ENCODE peak calls at places on chromosomes 4 and X, in five cellular contexts. One of them, this sample, is unnamed.

GRCh38 chr4:1002131-1002630 is 9.0 kb upstream of the SLC26A1 start:
- DNase-seq in AG04449: no peak
- DNase-seq in AG10803: peak; percentile 29
- DNase-seq in OCI-LY7: no peak
- DNase-seq in hepatocyte: peak; percentile 82
- DNase-seq in this sample: no peak

GRCh38 chr4:87026795-87027495 is 92.1 kb downstream of the AFF1 start:
- DNase-seq in AG04449: no peak
- DNase-seq in AG10803: no peak
- DNase-seq in OCI-LY7: peak; percentile 82
- DNase-seq in hepatocyte: no peak
- DNase-seq in this sample: no peak

GRCh38 chr4:85952982-85953650 is 406.7 kb downstream of the MAPK10 start:
- DNase-seq in AG04449: no peak
- DNase-seq in AG10803: no peak
- DNase-seq in OCI-LY7: no peak
- DNase-seq in hepatocyte: no peak
- DNase-seq in this sample: no peak

GRCh38 chr4:173494013-173494970 is 35.7 kb downstream of the HAND2 start:
- DNase-seq in AG04449: no peak
- DNase-seq in AG10803: peak; percentile 66
- DNase-seq in OCI-LY7: peak; percentile 77
- DNase-seq in hepatocyte: peak; percentile 83
- DNase-seq in this sample: no peak

GRCh38 chr4:139933104-139933503 is 220.9 kb downstream of the MAML3 start:
- DNase-seq in AG04449: no peak
- DNase-seq in AG10803: no peak
- DNase-seq in OCI-LY7: no peak
- DNase-seq in hepatocyte: no peak
- DNase-seq in this sample: no peak

GRCh38 chrX:41014776-41015175 is 70.5 kb upstream of the USP9X start:
- DNase-seq in AG04449: no peak
- DNase-seq in AG10803: peak; percentile 16
- DNase-seq in OCI-LY7: no peak
- DNase-seq in hepatocyte: no peak
- DNase-seq in this sample: no peak

GRCh38 chr4:1330761-1331590 is 16.0 kb upstream of the UVSSA start:
- DNase-seq in AG04449: no peak
- DNase-seq in AG10803: no peak
- DNase-seq in OCI-LY7: no peak
- DNase-seq in hepatocyte: no peak
- DNase-seq in this sample: no peak

GRCh38 chr4:104549736-104550135 is 55.0 kb upstream of the CXXC4 start:
- DNase-seq in AG04449: no peak
- DNase-seq in AG10803: no peak
- DNase-seq in OCI-LY7: no peak
- DNase-seq in hepatocyte: no peak
- DNase-seq in this sample: no peak

GRCh38 chr4:79241846-79242245 is 84.0 kb downstream of the NAA11 start:
- DNase-seq in AG04449: peak; percentile 4
- DNase-seq in AG10803: peak; percentile 18
- DNase-seq in OCI-LY7: no peak
- DNase-seq in hepatocyte: no peak
- DNase-seq in this sample: peak; percentile 29

GRCh38 chrX:87805829-87806490 is 288.4 kb downstream of the KLHL4 start:
- DNase-seq in AG04449: no peak
- DNase-seq in AG10803: no peak
- DNase-seq in OCI-LY7: no peak
- DNase-seq in hepatocyte: peak; percentile 10
- DNase-seq in this sample: no peak

GRCh38 chrX:110167952-110168451 is 149.9 kb downstream of the AMMECR1 start:
- DNase-seq in AG04449: no peak
- DNase-seq in AG10803: peak; percentile 18
- DNase-seq in OCI-LY7: peak; percentile 39
- DNase-seq in hepatocyte: no peak
- DNase-seq in this sample: no peak

GRCh38 chrX:38929966-38930421 is 128.7 kb downstream of the MID1IP1 start:
- DNase-seq in AG04449: peak; percentile 21
- DNase-seq in AG10803: peak; percentile 70
- DNase-seq in OCI-LY7: no peak
- DNase-seq in hepatocyte: no peak
- DNase-seq in this sample: peak; percentile 7

GRCh38 chr4:20464381-20464780 is 212.7 kb downstream of the SLIT2 start:
- DNase-seq in AG04449: no peak
- DNase-seq in AG10803: peak; percentile 43
- DNase-seq in OCI-LY7: no peak
- DNase-seq in hepatocyte: peak; percentile 6
- DNase-seq in this sample: peak; percentile 92

GRCh38 chr4:56937262-56937661 is 29.6 kb downstream of the REST start:
- DNase-seq in AG04449: peak; percentile 52
- DNase-seq in AG10803: peak; percentile 75
- DNase-seq in OCI-LY7: no peak
- DNase-seq in hepatocyte: no peak
- DNase-seq in this sample: peak; percentile 19

GRCh38 chrX:12403474-12404082 is 265.3 kb downstream of the FRMPD4 start:
- DNase-seq in AG04449: no peak
- DNase-seq in AG10803: peak; percentile 23
- DNase-seq in OCI-LY7: no peak
- DNase-seq in hepatocyte: no peak
- DNase-seq in this sample: no peak

GRCh38 chr4:6620891-6621555 is 19.5 kb upstream of the MRFAP1 start:
- DNase-seq in AG04449: no peak
- DNase-seq in AG10803: no peak
- DNase-seq in OCI-LY7: no peak
- DNase-seq in hepatocyte: no peak
- DNase-seq in this sample: no peak

GRCh38 chr4:2946812-2947600 is 16.2 kb downstream of the NOP14 start:
- DNase-seq in AG04449: no peak
- DNase-seq in AG10803: no peak
- DNase-seq in OCI-LY7: no peak
- DNase-seq in hepatocyte: no peak
- DNase-seq in this sample: no peak

GRCh38 chr4:56674984-56675383 is 6.1 kb downstream of the HOPX start:
- DNase-seq in AG04449: no peak
- DNase-seq in AG10803: no peak
- DNase-seq in OCI-LY7: no peak
- DNase-seq in hepatocyte: no peak
- DNase-seq in this sample: no peak

GRCh38 chr4:8245879-8246833 is 23.4 kb upstream of the HTRA3 start:
- DNase-seq in AG04449: no peak
- DNase-seq in AG10803: no peak
- DNase-seq in OCI-LY7: no peak
- DNase-seq in hepatocyte: no peak
- DNase-seq in this sample: no peak

GRCh38 chr4:169015237-169015636 is 5.2 kb upstream of the CBR4 start:
- DNase-seq in AG04449: no peak
- DNase-seq in AG10803: no peak
- DNase-seq in OCI-LY7: no peak
- DNase-seq in hepatocyte: no peak
- DNase-seq in this sample: no peak

GRCh38 chrX:47218920-47219815 is 687 bp downstream of the CDK16 start:
- DNase-seq in AG04449: no peak
- DNase-seq in AG10803: no peak
- DNase-seq in OCI-LY7: peak; percentile 57
- DNase-seq in hepatocyte: peak; percentile 83
- DNase-seq in this sample: no peak

GRCh38 chr4:23874536-23874901 is 15.3 kb downstream of the PPARGC1A start:
- DNase-seq in AG04449: no peak
- DNase-seq in AG10803: no peak
- DNase-seq in OCI-LY7: no peak
- DNase-seq in hepatocyte: peak; percentile 22
- DNase-seq in this sample: no peak

GRCh38 chr4:23873717-23874535 is 15.9 kb downstream of the PPARGC1A start:
- DNase-seq in AG04449: no peak
- DNase-seq in AG10803: no peak
- DNase-seq in OCI-LY7: no peak
- DNase-seq in hepatocyte: no peak
- DNase-seq in this sample: no peak

GRCh38 chr4:23875317-23875716 is 14.5 kb downstream of the PPARGC1A start:
- DNase-seq in AG04449: no peak
- DNase-seq in AG10803: no peak
- DNase-seq in OCI-LY7: no peak
- DNase-seq in hepatocyte: peak; percentile 44
- DNase-seq in this sample: no peak

GRCh38 chr4:23866450-23866849 is 23.4 kb downstream of the PPARGC1A start:
- DNase-seq in AG04449: no peak
- DNase-seq in AG10803: no peak
- DNase-seq in OCI-LY7: no peak
- DNase-seq in hepatocyte: no peak
- DNase-seq in this sample: no peak

DNA sequence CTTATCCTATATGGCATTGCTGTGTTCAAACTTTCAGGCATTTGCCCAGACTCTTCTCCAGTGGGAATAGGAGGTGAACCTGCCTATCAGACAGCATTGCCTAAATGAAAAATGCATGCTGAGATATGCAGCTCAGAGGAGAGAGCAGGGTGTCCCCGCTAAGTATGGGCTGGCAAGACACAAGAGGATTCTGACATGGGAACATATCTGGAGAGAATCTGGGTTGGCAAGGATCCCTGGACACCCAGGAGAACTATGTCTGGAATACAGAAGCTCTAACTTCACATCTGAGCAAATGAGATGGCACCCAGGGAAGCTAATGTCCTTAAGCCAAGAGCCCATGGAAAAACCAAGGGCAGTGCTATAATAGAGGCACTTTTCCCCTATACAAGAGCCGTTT is 18.4 kb downstream of the PPARGC1A start:
- DNase-seq in AG04449: no peak
- DNase-seq in AG10803: no peak
- DNase-seq in OCI-LY7: no peak
- DNase-seq in hepatocyte: no peak
- DNase-seq in this sample: no peak
- H3K4me3 ChIP-seq in AG04449: no peak overlapping the region
- H3K4me3 ChIP-seq in AG10803: no peak overlapping the region
- H3K4me3 ChIP-seq in OCI-LY7: no peak overlapping the region
- H3K4me3 ChIP-seq in hepatocyte: no peak overlapping the region
- H3K4me3 ChIP-seq in this sample: no peak overlapping the region

GRCh38 chr4:69823481-69824186 is 36.3 kb downstream of the SULT1E1 start:
- DNase-seq in AG04449: no peak
- DNase-seq in AG10803: peak; percentile 20
- DNase-seq in OCI-LY7: peak; percentile 18
- DNase-seq in hepatocyte: peak; percentile 83
- DNase-seq in this sample: no peak
- TF ChIP-seq CTCF in AG04449: peak; percentile 59
- TF ChIP-seq CTCF in AG10803: peak; percentile 68
- TF ChIP-seq CTCF in OCI-LY7: peak; percentile 71
- TF ChIP-seq CTCF in hepatocyte: peak; percentile 76
- TF ChIP-seq CTCF in this sample: peak; percentile 53

GRCh38 chr4:110621328-110621812 is 1.5 kb downstream of the PITX2 start:
- DNase-seq in AG04449: no peak
- DNase-seq in AG10803: no peak
- DNase-seq in OCI-LY7: peak; percentile 32
- DNase-seq in hepatocyte: no peak
- DNase-seq in this sample: no peak

GRCh38 chr4:110621839-110622751 is 782 bp downstream of the PITX2 start:
- DNase-seq in AG04449: no peak
- DNase-seq in AG10803: no peak
- DNase-seq in OCI-LY7: peak; percentile 36
- DNase-seq in hepatocyte: no peak
- DNase-seq in this sample: no peak

GRCh38 chr4:110624016-110624770 is 1.3 kb upstream of the PITX2 start:
- DNase-seq in AG04449: no peak
- DNase-seq in AG10803: no peak
- DNase-seq in OCI-LY7: no peak
- DNase-seq in hepatocyte: no peak
- DNase-seq in this sample: no peak

GRCh38 chr4:110623710-110624015 is 786 bp upstream of the PITX2 start:
- DNase-seq in AG04449: no peak
- DNase-seq in AG10803: no peak
- DNase-seq in OCI-LY7: no peak
- DNase-seq in hepatocyte: no peak
- DNase-seq in this sample: no peak

DNA sequence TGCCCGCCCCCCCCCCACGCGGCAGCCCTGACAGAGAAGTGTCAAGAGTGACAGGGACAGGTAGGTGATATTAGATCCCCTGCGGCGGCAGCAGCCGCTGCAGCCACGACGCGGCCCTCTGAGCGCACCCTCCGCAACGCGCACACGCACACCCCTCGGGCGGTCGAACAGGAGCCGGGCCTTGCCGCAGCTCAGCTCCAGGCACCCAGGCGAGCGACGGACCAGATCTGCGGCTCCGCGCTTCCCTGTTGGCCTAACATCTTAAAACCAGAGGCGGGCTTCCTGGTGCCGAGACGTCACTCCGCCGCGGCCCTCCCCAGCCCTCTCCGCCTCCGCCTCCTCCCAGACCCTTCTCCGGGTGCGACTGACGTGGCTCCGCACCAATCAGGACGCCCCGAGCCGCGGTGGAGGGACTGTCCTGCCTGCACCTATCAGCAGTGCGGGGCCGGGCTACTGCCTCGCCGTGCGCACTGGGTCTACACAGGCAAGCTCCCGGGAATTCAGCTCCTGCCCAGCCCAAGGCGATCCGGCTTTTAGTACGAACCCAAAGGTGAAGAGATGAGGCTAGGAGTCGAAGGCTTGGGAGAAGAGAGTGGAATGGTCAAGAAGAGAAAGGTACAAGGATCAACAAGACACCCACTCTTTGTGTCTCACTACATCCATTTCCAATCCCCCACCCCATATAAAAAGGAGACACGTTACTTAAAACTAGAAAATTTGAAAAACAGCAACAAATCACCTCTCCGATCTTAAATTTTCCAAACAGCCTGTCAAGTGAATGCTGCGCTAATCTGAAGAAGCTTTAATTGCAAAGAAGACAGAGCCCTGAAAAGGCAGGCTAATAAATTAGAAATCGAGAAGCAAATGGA is at the start of gene PITX2:
- DNase-seq in AG04449: peak; percentile 87
- DNase-seq in AG10803: peak; percentile 90
- DNase-seq in OCI-LY7: peak; percentile 89
- DNase-seq in hepatocyte: peak; percentile 98
- DNase-seq in this sample: peak; percentile 50
- H3K4me3 ChIP-seq in AG04449: peak within 1 kb of the TSS; percentile 68
- H3K4me3 ChIP-seq in AG10803: peak within 1 kb of the TSS; percentile 55
- H3K4me3 ChIP-seq in OCI-LY7: peak within 1 kb of the TSS; percentile 75
- H3K4me3 ChIP-seq in hepatocyte: peak within 1 kb of the TSS; percentile 87
- H3K4me3 ChIP-seq in this sample: peak within 1 kb of the TSS; percentile 38

DNA sequence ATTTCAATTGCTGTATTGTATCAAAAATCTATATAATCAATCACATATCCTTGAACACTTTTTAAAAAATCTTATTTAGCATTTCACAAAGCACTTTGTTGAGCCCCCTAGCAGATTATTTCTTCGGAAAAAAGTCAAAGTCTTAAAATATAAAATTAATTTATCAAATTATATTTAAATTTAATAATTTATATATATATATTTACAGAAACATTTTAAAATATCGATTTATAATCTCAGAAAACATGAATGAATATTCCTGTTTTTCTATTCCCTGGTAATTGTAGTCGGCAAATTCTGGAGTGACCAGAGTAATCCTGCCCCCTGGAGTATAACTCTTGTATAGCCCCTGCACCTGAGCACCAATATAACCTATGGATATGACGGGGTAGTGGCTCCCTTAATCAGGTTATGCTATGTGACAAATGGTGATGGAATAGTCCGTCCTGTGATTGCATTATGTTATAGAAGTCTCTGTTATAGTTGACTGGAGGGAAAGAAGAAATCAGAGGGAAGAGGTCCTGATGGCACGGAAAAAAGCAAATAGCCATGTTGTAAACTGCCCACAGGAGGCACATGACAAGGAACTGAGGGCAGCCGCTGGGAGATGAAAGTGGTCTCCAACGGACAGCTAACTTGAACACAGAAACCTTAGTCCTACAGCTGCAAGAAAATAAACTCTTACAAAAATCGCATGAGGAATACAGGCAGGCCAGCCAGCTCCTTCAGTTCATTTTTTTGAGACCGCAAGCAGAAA is 1092.3 kb downstream of the ARAP2 start:
- DNase-seq in AG04449: no peak
- DNase-seq in AG10803: no peak
- DNase-seq in OCI-LY7: peak; percentile 3
- DNase-seq in hepatocyte: peak; percentile 44
- DNase-seq in this sample: no peak
- TF ChIP-seq CTCF in AG04449: no peak
- TF ChIP-seq CTCF in AG10803: no peak
- TF ChIP-seq CTCF in OCI-LY7: peak; percentile 67
- TF ChIP-seq CTCF in hepatocyte: peak; percentile 48
- TF ChIP-seq CTCF in this sample: peak; percentile 39